ENCODE peak calls at places on chromosome 17, in ten cellular contexts. M, D, K, P, B, G, Z, O, L and N are unnamed samples.

GRCh38 chr17:67289174-67289876 is 44.3 kb upstream of the HELZ start:
- DNase-seq in D (peak), M (no peak), O (no peak), Z (peak), B (peak), K (peak), P (no peak), G (no peak), L (peak), N (no peak)

GRCh38 chr17:50596191-50597037 is 35.9 kb downstream of the CACNA1G start:
- DNase-seq in P (no peak), Z (no peak), K (no peak), D (no peak), O (no peak), L (no peak), B (no peak), M (no peak), G (no peak), N (no peak)

GRCh38 chr17:78997231-78997741 is 12.3 kb downstream of the CANT1 start:
- DNase-seq in K (peak), Z (no peak), O (no peak), B (no peak), P (peak), M (no peak), D (no peak), G (peak), L (no peak), N (peak)

GRCh38 chr17:73201215-73202069 is 8.6 kb downstream of the COG1 start:
- DNase-seq in O (no peak), L (peak), K (peak), M (no peak), Z (no peak), D (no peak), P (no peak), G (no peak), B (no peak), N (no peak)

GRCh38 chr17:30921544-30922196 is at the start of gene ADAP2:
- DNase-seq in P (peak), D (peak), K (peak), L (peak), O (peak), B (peak), M (no peak), Z (no peak), G (no peak), N (peak)

GRCh38 chr17:47682138-47682537 is 11.8 kb upstream of the TBKBP1 start:
- DNase-seq in O (no peak), M (no peak), K (no peak), G (no peak), B (no peak), D (no peak), L (no peak), Z (no peak), P (no peak), N (no peak)

GRCh38 chr17:76707985-76708807 is 2.6 kb downstream of the MXRA7 start:
- DNase-seq in M (no peak), L (no peak), O (no peak), Z (no peak), K (peak), G (no peak), B (no peak), D (peak), P (no peak), N (no peak)

GRCh38 chr17:28518132-28518531 is 12.0 kb downstream of the FOXN1 start:
- DNase-seq in L (no peak), K (no peak), D (no peak), Z (no peak), B (no peak), M (no peak), O (no peak), G (no peak), P (no peak), N (no peak)

GRCh38 chr17:82294086-82294773 is 20.7 kb upstream of the CSNK1D start:
- DNase-seq in Z (no peak), G (no peak), P (no peak), M (no peak), L (no peak), D (no peak), K (no peak), O (no peak), B (no peak), N (no peak)
- TF ChIP-seq CTCF in Z (no peak), G (no peak), P (no peak), M (no peak), L (no peak), D (no peak), K (no peak), O (no peak), B (no peak), N (no peak)

GRCh38 chr17:4365103-4365627 is 1.3 kb downstream of the UBE2G1 start:
- DNase-seq in K (peak), D (peak), B (peak), L (peak), O (peak), P (peak), M (peak), G (peak), Z (peak), N (peak)

GRCh38 chr17:4358154-4358553 is 8.3 kb downstream of the UBE2G1 start:
- DNase-seq in M (no peak), G (no peak), Z (no peak), P (no peak), D (no peak), L (no peak), K (no peak), B (no peak), O (no peak), N (no peak)

GRCh38 chr17:4365628-4366311 is 705 bp downstream of the UBE2G1 start:
- DNase-seq in B (peak), G (no peak), L (peak), K (peak), O (no peak), M (no peak), Z (no peak), D (peak), P (no peak), N (peak)

GRCh38 chr17:4364622-4365041 is 1.8 kb downstream of the UBE2G1 start:
- DNase-seq in Z (no peak), D (no peak), O (no peak), L (no peak), M (no peak), P (no peak), B (no peak), K (no peak), G (no peak), N (no peak)

DNA sequence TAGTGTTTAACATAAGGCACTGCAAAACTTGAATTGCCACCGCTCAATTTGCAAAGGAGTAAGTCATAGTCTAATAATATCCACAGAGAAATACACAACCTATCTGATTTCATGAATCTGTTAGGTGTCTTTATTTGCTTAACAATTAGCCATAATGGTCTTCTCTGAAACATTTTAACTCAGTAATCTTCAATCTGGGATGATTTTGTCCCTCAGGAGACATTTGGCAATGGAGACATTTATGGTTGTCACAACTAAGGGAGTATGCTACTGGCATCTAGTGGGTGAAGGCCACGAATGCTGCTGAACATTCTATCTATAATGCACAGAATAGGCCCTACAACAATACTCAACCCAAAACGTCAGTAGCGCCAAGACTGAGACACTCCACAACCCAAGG is 4.3 kb downstream of the UBE2G1 start:
- DNase-seq in M (no peak), D (peak), G (no peak), P (peak), O (no peak), K (peak), L (no peak), B (no peak), Z (no peak), N (no peak)
- TF ChIP-seq CTCF in M (no peak), D (peak), G (no peak), P (peak), O (peak), K (no peak), L (no peak), B (peak), Z (no peak), N (peak)

GRCh38 chr17:80877829-80878303 is 113.8 kb upstream of the CHMP6 start:
- DNase-seq in G (no peak), K (no peak), Z (no peak), D (no peak), M (peak), L (no peak), O (no peak), B (no peak), P (no peak), N (no peak)

GRCh38 chr17:80878876-80879722 is 112.5 kb upstream of the CHMP6 start:
- DNase-seq in Z (no peak), P (no peak), K (no peak), B (no peak), L (no peak), M (peak), D (peak), G (no peak), O (no peak), N (no peak)

GRCh38 chr17:80881321-80881720 is 110.3 kb upstream of the CHMP6 start:
- DNase-seq in K (no peak), M (peak), Z (no peak), O (no peak), P (no peak), G (no peak), L (no peak), B (no peak), D (no peak), N (no peak)

GRCh38 chr17:80880650-80880989 is 111.0 kb upstream of the CHMP6 start:
- DNase-seq in L (no peak), B (no peak), P (no peak), K (no peak), D (no peak), O (no peak), Z (no peak), G (no peak), M (no peak), N (no peak)

GRCh38 chr17:80879723-80880649 is 111.7 kb upstream of the CHMP6 start:
- DNase-seq in Z (no peak), B (no peak), P (no peak), L (no peak), O (no peak), D (peak), G (no peak), M (peak), K (no peak), N (no peak)
- TF ChIP-seq CTCF in Z (no peak), B (no peak), P (no peak), L (no peak), O (no peak), D (no peak), G (no peak), M (no peak), K (no peak), N (no peak)

GRCh38 chr17:27354491-27355081 is 60.7 kb downstream of the WSB1 start:
- DNase-seq in P (peak), K (no peak), O (no peak), G (no peak), L (no peak), B (no peak), D (no peak), Z (no peak), M (no peak), N (no peak)

GRCh38 chr17:27355419-27355818 is 61.5 kb downstream of the WSB1 start:
- DNase-seq in Z (no peak), P (no peak), K (no peak), M (no peak), O (no peak), D (no peak), L (no peak), B (no peak), G (no peak), N (no peak)

GRCh38 chr17:27352481-27353460 is 58.9 kb downstream of the WSB1 start:
- DNase-seq in B (peak), P (no peak), Z (no peak), M (no peak), G (no peak), D (no peak), O (no peak), L (peak), K (no peak), N (no peak)

GRCh38 chr17:27353469-27354050 is 59.6 kb downstream of the WSB1 start:
- DNase-seq in B (peak), D (peak), M (peak), G (peak), Z (peak), P (peak), O (peak), K (peak), L (peak), N (peak)

DNA sequence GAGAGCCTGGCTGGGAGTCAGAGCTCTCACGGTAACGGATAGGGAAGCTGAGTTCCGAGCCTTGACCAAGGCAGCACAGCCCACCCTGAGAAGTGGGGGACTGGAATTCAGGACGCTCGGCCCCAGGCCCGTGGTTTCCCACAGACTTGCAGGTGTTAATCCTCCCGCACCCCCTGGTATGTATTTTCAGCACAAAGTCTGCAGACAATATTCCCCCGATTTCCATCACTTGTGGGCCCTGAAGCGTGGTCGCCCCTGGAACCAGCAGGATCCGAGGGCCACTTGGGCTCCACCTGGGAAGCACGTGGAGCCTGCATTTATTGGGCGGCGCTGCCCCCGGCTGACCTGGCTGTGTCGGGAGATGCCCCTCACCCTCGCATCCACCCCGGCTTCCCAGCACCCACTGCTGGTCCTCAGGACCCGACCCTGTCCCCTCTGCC is 60.2 kb downstream of the WSB1 start:
- DNase-seq in L (no peak), P (no peak), O (peak), B (no peak), M (no peak), G (no peak), K (no peak), D (no peak), Z (no peak), N (peak)
- TF ChIP-seq CTCF in L (peak), P (peak), O (no peak), B (no peak), M (peak), G (no peak), K (no peak), D (no peak), Z (no peak), N (no peak)

GRCh38 chr17:1047177-1047885 is 50.4 kb downstream of the TIMM22 start:
- DNase-seq in O (no peak), B (peak), D (no peak), M (no peak), L (peak), Z (peak), P (no peak), G (no peak), K (no peak), N (no peak)
- TF ChIP-seq CTCF in O (no peak), B (no peak), D (no peak), M (no peak), L (no peak), Z (no peak), P (no peak), G (no peak), K (no peak), N (no peak)

GRCh38 chr17:1767358-1767757 is 5.5 kb downstream of the SERPINF1 start:
- DNase-seq in G (no peak), L (no peak), B (no peak), O (no peak), D (no peak), M (no peak), Z (no peak), P (no peak), K (no peak), N (no peak)
- TF ChIP-seq CTCF in G (no peak), L (no peak), B (no peak), O (no peak), D (no peak), M (no peak), Z (no peak), P (peak), K (no peak), N (peak)